ENCODE peak calls at places on chromosomes 6 and 20, in seven cellular contexts. One of them, this sample, is unnamed. For H3K9me3 and H3K4me1, the result is how much of the 10 kb centered on the place peaks cover.

GRCh38 chr6:170244721-170245201 is 46.1 kb downstream of the DLL1 start:
- DNase-seq in heart right ventricle: no peak
- DNase-seq in spleen: no peak
- DNase-seq in fibroblast of lung: no peak
- DNase-seq in MM.1S: no peak
- DNase-seq in transverse colon: no peak
- DNase-seq in psoas muscle: no peak
- DNase-seq in this sample: no peak

GRCh38 chr6:108846628-108847027 is 1.6 kb upstream of the ARMC2 start:
- DNase-seq in MM.1S: no peak
- DNase-seq in transverse colon: no peak
- DNase-seq in spleen: no peak
- DNase-seq in heart right ventricle: no peak
- DNase-seq in fibroblast of lung: no peak
- DNase-seq in psoas muscle: no peak
- DNase-seq in this sample: no peak

GRCh38 chr20:61252601-61253263 is 671 bp downstream of the CDH4 start:
- DNase-seq in heart right ventricle: no peak
- DNase-seq in psoas muscle: no peak
- DNase-seq in transverse colon: no peak
- DNase-seq in fibroblast of lung: peak
- DNase-seq in spleen: no peak
- DNase-seq in MM.1S: no peak
- DNase-seq in this sample: no peak

GRCh38 chr6:45483501-45483900 is 105.8 kb upstream of the SUPT3H start:
- DNase-seq in MM.1S: no peak
- DNase-seq in fibroblast of lung: peak
- DNase-seq in heart right ventricle: no peak
- DNase-seq in spleen: no peak
- DNase-seq in psoas muscle: no peak
- DNase-seq in transverse colon: no peak
- DNase-seq in this sample: no peak

GRCh38 chr6:129844118-129844891 is 16.8 kb downstream of the TMEM244 start:
- DNase-seq in heart right ventricle: no peak
- DNase-seq in spleen: no peak
- DNase-seq in psoas muscle: no peak
- DNase-seq in transverse colon: no peak
- DNase-seq in fibroblast of lung: peak
- DNase-seq in MM.1S: no peak
- DNase-seq in this sample: no peak

GRCh38 chr6:111971866-111972532 is 81.9 kb upstream of the CCN6 start:
- DNase-seq in spleen: no peak
- DNase-seq in heart right ventricle: no peak
- DNase-seq in psoas muscle: no peak
- DNase-seq in MM.1S: no peak
- DNase-seq in transverse colon: no peak
- DNase-seq in fibroblast of lung: peak
- DNase-seq in this sample: no peak

GRCh38 chr6:66849843-66850242 is 1142.8 kb upstream of the EYS start:
- DNase-seq in fibroblast of lung: peak
- DNase-seq in heart right ventricle: no peak
- DNase-seq in spleen: no peak
- DNase-seq in transverse colon: no peak
- DNase-seq in MM.1S: no peak
- DNase-seq in psoas muscle: no peak
- DNase-seq in this sample: no peak

GRCh38 chr6:139137716-139138115 is 2.8 kb downstream of the HECA start:
- DNase-seq in fibroblast of lung: no peak
- DNase-seq in MM.1S: no peak
- DNase-seq in transverse colon: no peak
- DNase-seq in psoas muscle: no peak
- DNase-seq in spleen: no peak
- DNase-seq in heart right ventricle: no peak
- DNase-seq in this sample: no peak

GRCh38 chr6:145015739-145016558 is 719.4 kb downstream of the EPM2A start:
- DNase-seq in heart right ventricle: no peak
- DNase-seq in MM.1S: no peak
- DNase-seq in fibroblast of lung: peak
- DNase-seq in transverse colon: no peak
- DNase-seq in spleen: no peak
- DNase-seq in psoas muscle: no peak
- DNase-seq in this sample: no peak

GRCh38 chr6:55874309-55874708 is 1.1 kb downstream of the BMP5 start:
- DNase-seq in MM.1S: no peak
- DNase-seq in heart right ventricle: no peak
- DNase-seq in psoas muscle: no peak
- DNase-seq in spleen: no peak
- DNase-seq in fibroblast of lung: no peak
- DNase-seq in transverse colon: no peak
- DNase-seq in this sample: no peak

GRCh38 chr20:33178726-33179125 is 10.8 kb downstream of the BPIFA2 start:
- DNase-seq in transverse colon: no peak
- DNase-seq in MM.1S: no peak
- DNase-seq in psoas muscle: no peak
- DNase-seq in heart right ventricle: no peak
- DNase-seq in spleen: no peak
- DNase-seq in fibroblast of lung: no peak
- DNase-seq in this sample: no peak

GRCh38 chr6:92892626-92893025 is 526.7 kb downstream of the EPHA7 start:
- DNase-seq in MM.1S: no peak
- DNase-seq in spleen: no peak
- DNase-seq in fibroblast of lung: peak
- DNase-seq in psoas muscle: no peak
- DNase-seq in heart right ventricle: no peak
- DNase-seq in transverse colon: no peak
- DNase-seq in this sample: no peak

GRCh38 chr6:92122746-92123145 is 1296.6 kb downstream of the EPHA7 start:
- DNase-seq in spleen: no peak
- DNase-seq in MM.1S: peak
- DNase-seq in psoas muscle: no peak
- DNase-seq in fibroblast of lung: peak
- DNase-seq in transverse colon: no peak
- DNase-seq in heart right ventricle: no peak
- DNase-seq in this sample: no peak

GRCh38 chr6:44642345-44642744 is 254.8 kb downstream of the CDC5L start:
- DNase-seq in MM.1S: no peak
- DNase-seq in spleen: no peak
- DNase-seq in transverse colon: no peak
- DNase-seq in fibroblast of lung: no peak
- DNase-seq in psoas muscle: no peak
- DNase-seq in heart right ventricle: no peak
- DNase-seq in this sample: no peak

GRCh38 chr20:10645205-10645570 is 28.6 kb downstream of the JAG1 start:
- DNase-seq in spleen: no peak
- DNase-seq in fibroblast of lung: no peak
- DNase-seq in psoas muscle: no peak
- DNase-seq in transverse colon: peak
- DNase-seq in heart right ventricle: no peak
- DNase-seq in MM.1S: no peak
- DNase-seq in this sample: no peak

GRCh38 chr6:4846387-4846786 is 70.2 kb downstream of the CDYL start:
- DNase-seq in psoas muscle: no peak
- DNase-seq in fibroblast of lung: no peak
- DNase-seq in transverse colon: no peak
- DNase-seq in spleen: no peak
- DNase-seq in MM.1S: no peak
- DNase-seq in heart right ventricle: no peak
- DNase-seq in this sample: no peak

GRCh38 chr6:21707527-21707926 is 114.0 kb downstream of the SOX4 start:
- DNase-seq in heart right ventricle: no peak
- DNase-seq in spleen: no peak
- DNase-seq in fibroblast of lung: no peak
- DNase-seq in psoas muscle: no peak
- DNase-seq in transverse colon: no peak
- DNase-seq in MM.1S: no peak
- DNase-seq in this sample: no peak

GRCh38 chr6:5398530-5398929 is 137.2 kb downstream of the FARS2 start:
- DNase-seq in fibroblast of lung: peak
- DNase-seq in MM.1S: peak
- DNase-seq in psoas muscle: no peak
- DNase-seq in heart right ventricle: no peak
- DNase-seq in transverse colon: no peak
- DNase-seq in spleen: no peak
- DNase-seq in this sample: no peak

GRCh38 chr6:124968401-124968800 is 6.2 kb downstream of the RNF217 start:
- DNase-seq in psoas muscle: no peak
- DNase-seq in fibroblast of lung: no peak
- DNase-seq in heart right ventricle: no peak
- DNase-seq in transverse colon: no peak
- DNase-seq in MM.1S: peak
- DNase-seq in spleen: no peak
- DNase-seq in this sample: no peak

GRCh38 chr6:105795913-105796517 is 290.1 kb upstream of the PRDM1 start:
- DNase-seq in transverse colon: no peak
- DNase-seq in spleen: no peak
- DNase-seq in psoas muscle: no peak
- DNase-seq in MM.1S: no peak
- DNase-seq in fibroblast of lung: no peak
- DNase-seq in heart right ventricle: no peak
- DNase-seq in this sample: no peak

GRCh38 chr20:3751664-3752385 is 15.7 kb downstream of the ADISSP start:
- DNase-seq in psoas muscle: no peak
- DNase-seq in transverse colon: peak
- DNase-seq in heart right ventricle: peak
- DNase-seq in fibroblast of lung: no peak
- DNase-seq in MM.1S: no peak
- DNase-seq in spleen: no peak
- DNase-seq in this sample: peak

GRCh38 chr6:119129148-119129967 is 50.9 kb upstream of the FAM184A start:
- DNase-seq in psoas muscle: no peak
- DNase-seq in heart right ventricle: peak
- DNase-seq in MM.1S: peak
- DNase-seq in spleen: no peak
- DNase-seq in transverse colon: no peak
- DNase-seq in fibroblast of lung: peak
- DNase-seq in this sample: no peak

GRCh38 chr20:64158346-64159285 is 5.6 kb upstream of the MYT1 start:
- DNase-seq in fibroblast of lung: no peak
- DNase-seq in psoas muscle: no peak
- DNase-seq in heart right ventricle: no peak
- DNase-seq in MM.1S: no peak
- DNase-seq in spleen: no peak
- DNase-seq in transverse colon: no peak
- DNase-seq in this sample: no peak

DNA sequence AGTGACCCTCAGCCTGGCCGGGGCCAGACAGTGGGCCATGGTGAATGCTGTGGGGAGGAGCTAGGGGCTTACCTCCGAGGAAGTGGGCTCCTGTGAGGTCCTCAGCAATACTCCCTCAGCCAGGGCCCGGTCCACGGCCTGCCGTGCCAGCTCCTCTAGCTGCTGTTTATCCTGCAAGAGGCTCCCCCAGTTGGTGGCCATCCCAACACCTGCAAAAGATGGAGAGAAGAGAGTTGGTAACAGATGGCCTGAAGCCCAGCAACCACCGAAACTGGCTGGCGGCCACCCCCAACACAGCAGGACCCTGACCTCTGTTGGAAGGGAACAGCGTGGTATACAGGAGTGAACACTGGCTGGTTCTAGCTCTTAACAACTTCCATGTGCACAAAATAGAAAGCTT is 4.0 kb downstream of the GSS start:
- DNase-seq in transverse colon: peak
- DNase-seq in fibroblast of lung: no peak
- DNase-seq in heart right ventricle: peak
- DNase-seq in spleen: no peak
- DNase-seq in MM.1S: no peak
- DNase-seq in psoas muscle: peak
- DNase-seq in this sample: no peak
- H3K9me3 ChIP-seq in transverse colon: under half
- H3K9me3 ChIP-seq in fibroblast of lung: under half
- H3K9me3 ChIP-seq in heart right ventricle: under half
- H3K9me3 ChIP-seq in spleen: under half
- H3K9me3 ChIP-seq in MM.1S: under half
- H3K9me3 ChIP-seq in psoas muscle: under half
- H3K9me3 ChIP-seq in this sample: under half

DNA sequence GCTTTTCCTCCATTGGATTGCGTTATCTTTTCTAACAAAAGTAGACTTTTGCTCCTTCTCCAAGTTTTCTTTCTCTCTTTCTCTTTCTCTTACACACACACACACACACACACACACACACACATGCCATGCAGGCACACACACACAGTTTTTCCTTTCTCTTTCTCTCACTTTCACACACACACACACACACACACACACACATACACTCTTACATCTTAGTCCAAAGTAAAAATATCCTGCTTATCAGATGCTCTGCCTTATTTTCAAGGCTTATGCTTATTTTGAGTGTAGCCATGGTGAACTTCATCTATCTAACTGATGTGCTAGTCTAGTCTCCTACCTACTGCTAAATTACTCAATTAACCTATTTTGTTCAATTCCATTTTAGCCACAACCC is 34.4 kb upstream of the RAB23 start:
- DNase-seq in MM.1S: no peak
- DNase-seq in psoas muscle: no peak
- DNase-seq in fibroblast of lung: peak
- DNase-seq in heart right ventricle: no peak
- DNase-seq in spleen: no peak
- DNase-seq in transverse colon: no peak
- DNase-seq in this sample: no peak
- H3K4me1 ChIP-seq in MM.1S: under half
- H3K4me1 ChIP-seq in psoas muscle: under half
- H3K4me1 ChIP-seq in fibroblast of lung: under half
- H3K4me1 ChIP-seq in heart right ventricle: under half
- H3K4me1 ChIP-seq in spleen: under half
- H3K4me1 ChIP-seq in transverse colon: under half
- H3K4me1 ChIP-seq in this sample: under half

DNA sequence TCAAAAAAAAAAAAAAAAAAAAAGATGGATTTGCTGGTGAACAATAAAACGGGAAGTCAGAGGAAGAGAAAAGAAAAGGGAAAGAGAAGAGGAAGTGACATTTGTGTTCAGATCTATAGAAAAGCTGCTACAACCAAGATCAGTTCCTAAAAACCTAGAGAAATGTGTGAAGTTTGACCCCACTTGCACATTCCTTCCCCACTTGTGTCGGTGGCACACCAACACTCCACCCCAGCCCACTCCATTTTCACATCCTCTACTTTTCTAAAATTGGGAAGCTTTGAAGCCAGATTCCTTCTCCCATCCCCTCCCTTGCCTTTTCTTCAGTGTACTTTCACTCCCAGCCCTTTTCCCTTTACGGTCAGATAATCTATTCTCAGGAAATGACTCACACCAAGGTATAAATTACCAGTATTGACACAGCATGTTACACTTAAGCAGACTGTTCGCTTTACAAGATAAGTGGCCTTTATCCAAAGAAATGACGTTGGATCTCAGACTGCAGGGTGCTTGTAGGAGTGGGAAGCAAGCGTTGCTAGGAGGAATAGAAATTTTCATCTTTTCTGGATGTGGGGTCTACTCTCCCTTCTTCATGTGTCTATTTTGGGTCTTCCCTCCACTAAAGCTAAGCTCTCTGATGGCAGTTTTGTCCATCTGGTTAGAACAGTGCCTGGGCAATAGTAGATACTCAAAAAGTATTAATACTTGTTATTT is 92.5 kb upstream of the ADGRF1 start:
- DNase-seq in psoas muscle: no peak
- DNase-seq in transverse colon: no peak
- DNase-seq in fibroblast of lung: peak
- DNase-seq in MM.1S: no peak
- DNase-seq in heart right ventricle: no peak
- DNase-seq in spleen: no peak
- DNase-seq in this sample: no peak
- H3K27ac ChIP-seq in psoas muscle: peak
- H3K27ac ChIP-seq in transverse colon: peak
- H3K27ac ChIP-seq in fibroblast of lung: peak
- H3K27ac ChIP-seq in MM.1S: no peak
- H3K27ac ChIP-seq in heart right ventricle: no peak
- H3K27ac ChIP-seq in spleen: no peak
- H3K27ac ChIP-seq in this sample: no peak

GRCh38 chr6:168281826-168282225 is 37.8 kb downstream of the DACT2 start:
- DNase-seq in psoas muscle: no peak
- DNase-seq in spleen: no peak
- DNase-seq in transverse colon: no peak
- DNase-seq in heart right ventricle: no peak
- DNase-seq in fibroblast of lung: no peak
- DNase-seq in MM.1S: no peak
- DNase-seq in this sample: no peak
- H3K9me3 ChIP-seq in psoas muscle: under half
- H3K9me3 ChIP-seq in spleen: under half
- H3K9me3 ChIP-seq in transverse colon: under half
- H3K9me3 ChIP-seq in heart right ventricle: under half
- H3K9me3 ChIP-seq in fibroblast of lung: under half
- H3K9me3 ChIP-seq in MM.1S: under half
- H3K9me3 ChIP-seq in this sample: under half